ENCODE peak calls at places on chromosomes 16 and 17, in four cellular contexts. One of them, this sample, is unnamed.

GRCh38 chr17:50781167-50781566 is 13.8 kb upstream of the ANKRD40CL start:
- DNase-seq in neural crest cell: no peak
- DNase-seq in AG04449: no peak
- DNase-seq in thoracic aorta: no peak
- DNase-seq in this sample: no peak

GRCh38 chr16:49497466-49497865 is 123.9 kb downstream of the C16orf78 start:
- DNase-seq in neural crest cell: no peak
- DNase-seq in AG04449: no peak
- DNase-seq in thoracic aorta: no peak
- DNase-seq in this sample: no peak

GRCh38 chr17:32660496-32660895 is 173.7 kb downstream of the CDK5R1 start:
- DNase-seq in neural crest cell: no peak
- DNase-seq in AG04449: no peak
- DNase-seq in thoracic aorta: no peak
- DNase-seq in this sample: no peak

GRCh38 chr16:61419771-61420170 is 616.5 kb downstream of the CDH8 start:
- DNase-seq in neural crest cell: no peak
- DNase-seq in AG04449: no peak
- DNase-seq in thoracic aorta: no peak
- DNase-seq in this sample: no peak

GRCh38 chr17:34275881-34276280 is 5.9 kb downstream of the CCL7 start:
- DNase-seq in neural crest cell: no peak
- DNase-seq in AG04449: peak; percentile 79
- DNase-seq in thoracic aorta: no peak
- DNase-seq in this sample: peak; percentile 49

GRCh38 chr16:28503470-28504259 is 3.0 kb downstream of the IL27 start:
- DNase-seq in neural crest cell: no peak
- DNase-seq in AG04449: no peak
- DNase-seq in thoracic aorta: no peak
- DNase-seq in this sample: no peak

GRCh38 chr16:81457326-81458133 is 12.9 kb downstream of the CMIP start:
- DNase-seq in neural crest cell: no peak
- DNase-seq in AG04449: no peak
- DNase-seq in thoracic aorta: no peak
- DNase-seq in this sample: no peak

GRCh38 chr17:83055911-83056582 is 23.4 kb upstream of the METRNL start:
- DNase-seq in neural crest cell: no peak
- DNase-seq in AG04449: peak; percentile 54
- DNase-seq in thoracic aorta: no peak
- DNase-seq in this sample: no peak

GRCh38 chr17:7748098-7748775 is 30.7 kb downstream of the DNAH2 start:
- DNase-seq in neural crest cell: no peak
- DNase-seq in AG04449: no peak
- DNase-seq in thoracic aorta: no peak
- DNase-seq in this sample: no peak

GRCh38 chr16:87437327-87437726 is 45.2 kb downstream of the MAP1LC3B start:
- DNase-seq in neural crest cell: no peak
- DNase-seq in AG04449: no peak
- DNase-seq in thoracic aorta: no peak
- DNase-seq in this sample: no peak

GRCh38 chr16:87438611-87438985 is 46.5 kb downstream of the MAP1LC3B start:
- DNase-seq in neural crest cell: no peak
- DNase-seq in AG04449: no peak
- DNase-seq in thoracic aorta: no peak
- DNase-seq in this sample: no peak

GRCh38 chr16:87436225-87437172 is 44.4 kb downstream of the MAP1LC3B start:
- DNase-seq in neural crest cell: no peak
- DNase-seq in AG04449: no peak
- DNase-seq in thoracic aorta: no peak
- DNase-seq in this sample: no peak

GRCh38 chr16:87439926-87440325 is 47.8 kb downstream of the MAP1LC3B start:
- DNase-seq in neural crest cell: no peak
- DNase-seq in AG04449: no peak
- DNase-seq in thoracic aorta: no peak
- DNase-seq in this sample: no peak

GRCh38 chr16:87437911-87438610 is 45.9 kb downstream of the MAP1LC3B start:
- DNase-seq in neural crest cell: no peak
- DNase-seq in AG04449: no peak
- DNase-seq in thoracic aorta: no peak
- DNase-seq in this sample: no peak
- TF ChIP-seq CTCF in neural crest cell: no peak
- TF ChIP-seq CTCF in AG04449: no peak
- TF ChIP-seq CTCF in thoracic aorta: no peak
- TF ChIP-seq CTCF in this sample: no peak

DNA sequence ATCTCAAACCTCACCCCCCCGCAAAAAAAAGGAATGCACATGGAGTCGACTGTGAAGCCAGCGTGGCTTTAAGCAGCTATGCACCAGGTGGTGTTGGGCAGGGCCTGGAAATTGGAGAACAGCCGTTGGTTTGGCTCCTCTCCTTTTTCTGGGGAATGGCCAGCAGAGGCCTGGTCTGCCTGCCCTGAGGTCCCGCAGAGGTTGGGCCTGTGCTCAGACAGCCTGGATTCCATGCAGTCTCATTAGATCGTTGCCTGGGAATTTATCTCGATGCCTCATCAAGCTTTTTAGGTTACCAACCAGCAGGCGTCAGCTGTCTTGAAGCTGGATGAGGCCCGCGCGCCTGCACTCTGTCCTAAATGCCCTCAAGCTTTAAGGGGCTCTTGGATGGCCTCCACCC is 9.8 kb downstream of the SLC12A3 start:
- DNase-seq in neural crest cell: no peak
- DNase-seq in AG04449: no peak
- DNase-seq in thoracic aorta: no peak
- DNase-seq in this sample: no peak
- TF ChIP-seq CTCF in neural crest cell: no peak
- TF ChIP-seq CTCF in AG04449: no peak
- TF ChIP-seq CTCF in thoracic aorta: no peak
- TF ChIP-seq CTCF in this sample: no peak

DNA sequence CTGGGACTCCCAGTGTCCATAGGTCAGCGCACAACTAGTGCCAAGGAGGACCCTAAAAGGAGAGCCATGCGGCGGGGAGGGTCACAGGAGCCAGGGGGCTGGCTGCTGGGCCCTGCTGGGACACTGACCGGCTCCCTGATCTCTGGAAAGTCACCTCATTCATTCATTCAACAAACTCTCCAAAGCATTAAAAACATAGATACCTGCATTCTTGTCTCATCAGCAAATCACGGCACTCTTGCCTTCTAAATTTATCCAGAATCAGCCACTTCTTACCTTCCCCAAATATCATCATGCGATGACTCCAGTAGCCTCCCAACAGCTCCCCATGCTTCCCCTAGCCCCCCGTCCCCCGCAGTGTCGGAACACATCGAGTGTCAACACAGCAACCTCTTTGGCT is 119.8 kb upstream of the TNRC6C start:
- DNase-seq in neural crest cell: no peak
- DNase-seq in AG04449: no peak
- DNase-seq in thoracic aorta: no peak
- DNase-seq in this sample: no peak
- TF ChIP-seq CTCF in neural crest cell: no peak
- TF ChIP-seq CTCF in AG04449: no peak
- TF ChIP-seq CTCF in thoracic aorta: no peak
- TF ChIP-seq CTCF in this sample: no peak

GRCh38 chr16:53510704-53511070 is 7.7 kb upstream of the AKTIP start:
- DNase-seq in neural crest cell: no peak
- DNase-seq in AG04449: no peak
- DNase-seq in thoracic aorta: no peak
- DNase-seq in this sample: no peak
- TF ChIP-seq CTCF in neural crest cell: peak; percentile 1
- TF ChIP-seq CTCF in AG04449: no peak
- TF ChIP-seq CTCF in thoracic aorta: no peak
- TF ChIP-seq CTCF in this sample: no peak

DNA sequence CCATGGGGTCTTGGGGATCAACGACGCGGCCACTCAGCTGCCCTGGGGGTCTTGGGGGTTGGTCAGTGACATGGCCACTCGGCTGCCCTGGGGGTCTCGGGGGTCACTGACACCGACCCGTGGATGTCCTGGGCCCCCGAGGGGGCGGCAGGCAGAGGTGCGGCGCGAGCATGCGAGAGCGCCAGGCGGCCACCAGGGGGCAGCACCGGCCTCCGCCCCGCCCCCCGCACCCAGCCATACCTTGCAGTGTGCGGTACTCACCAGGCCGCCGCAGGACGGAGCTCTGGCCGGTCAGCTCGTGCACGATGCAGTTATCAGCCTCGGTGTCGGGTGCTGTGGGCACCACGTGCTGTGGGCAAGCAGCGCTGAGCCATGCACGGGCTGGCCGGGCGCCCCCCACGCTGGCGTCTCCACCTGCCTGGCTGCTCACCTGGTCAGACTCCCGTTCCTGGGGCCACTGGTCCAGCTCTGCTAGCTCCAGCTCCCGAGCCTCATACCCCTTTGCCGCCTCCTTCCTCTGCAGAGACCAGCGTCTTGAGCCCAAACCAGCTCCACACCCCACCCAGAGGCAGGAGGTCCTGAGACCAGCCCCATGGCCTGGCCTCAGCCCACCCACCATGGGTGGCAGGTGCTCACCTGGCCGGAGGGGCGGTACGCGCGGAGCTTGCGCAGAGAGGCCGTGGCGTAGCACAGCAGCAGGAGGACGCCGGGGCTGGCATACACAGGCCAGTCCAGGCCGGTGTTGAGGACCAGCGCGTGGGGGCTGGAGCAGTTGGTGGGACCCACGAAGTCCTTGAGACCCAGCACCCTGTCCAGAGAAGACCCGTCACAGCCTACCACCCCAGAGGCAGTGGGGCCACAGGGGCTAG is 31.2 kb downstream of the CTU2 start:
- DNase-seq in neural crest cell: peak; percentile 57
- DNase-seq in AG04449: no peak
- DNase-seq in thoracic aorta: no peak
- DNase-seq in this sample: peak; percentile 36
- TF ChIP-seq CTCF in neural crest cell: peak; percentile 97
- TF ChIP-seq CTCF in AG04449: peak; percentile 95
- TF ChIP-seq CTCF in thoracic aorta: peak; percentile 99
- TF ChIP-seq CTCF in this sample: peak; percentile 99